ENCODE peak calls at places on chromosomes 1 and 21, in four cellular contexts. T is RPMI8226, X is tibial nerve, M is mucosa of gallbladder. G is an unnamed sample.

GRCh38 chr1:30764396-30764795 is 6.8 kb upstream of the LAPTM5 start:
- DNase-seq in X (no peak), T (no peak), M (no peak), G (no peak)

GRCh38 chr1:210464519-210465039 is 135.9 kb downstream of the HHAT start:
- DNase-seq in M (no peak), T (no peak), X (no peak), G (no peak)

GRCh38 chr1:230868736-230869385 is 540 bp upstream of the C1orf198 start:
- DNase-seq in T (peak; percentile 70), X (no peak), M (peak; percentile 52), G (peak; percentile 61)

GRCh38 chr1:214363386-214363785 is 82.4 kb downstream of the SMYD2 start:
- DNase-seq in T (no peak), M (no peak), X (no peak), G (no peak)

GRCh38 chr1:41870076-41870562 is 48.6 kb downstream of the HIVEP3 start:
- DNase-seq in X (no peak), T (no peak), M (no peak), G (no peak)

GRCh38 chr1:229557214-229557850 is 1.2 kb downstream of the ABCB10 start:
- DNase-seq in X (no peak), T (peak; percentile 63), M (no peak), G (peak; percentile 79)

GRCh38 chr21:38355992-38356781 is 99.4 kb downstream of the KCNJ15 start:
- DNase-seq in T (peak; percentile 81), X (peak; percentile 72), M (peak; percentile 75), G (peak; percentile 82)

GRCh38 chr1:171869097-171869496 is 27.8 kb downstream of the DNM3 start:
- DNase-seq in M (no peak), X (no peak), T (peak; percentile 66), G (no peak)

GRCh38 chr1:204894031-204894430 is 23.4 kb downstream of the NFASC start:
- DNase-seq in M (no peak), X (no peak), T (no peak), G (no peak)

GRCh38 chr1:31814041-31814511 is 1.7 kb downstream of the SPOCD1 start:
- DNase-seq in X (no peak), T (no peak), M (no peak), G (no peak)

GRCh38 chr1:156281281-156282142 is 1.1 kb downstream of the SMG5 start:
- DNase-seq in X (no peak), M (no peak), T (peak; percentile 85), G (peak; percentile 91)

G was measured in MM.1S.